ENCODE peak calls at places on chromosome 12, in ten cellular contexts. One of them, this sample, is unnamed.

GRCh38 chr12:25793196-25793595 is 165.3 kb upstream of the RASSF8 start:
- DNase-seq in hypothalamus: no peak
- DNase-seq in lower leg skin: no peak
- DNase-seq in PC-9: no peak
- DNase-seq in heart right ventricle: no peak
- DNase-seq in NCI-H524: peak
- DNase-seq in DMS153: no peak
- DNase-seq in head of caudate nucleus: no peak
- DNase-seq in posterior vena cava: no peak
- DNase-seq in T47D: no peak
- DNase-seq in this sample: no peak

GRCh38 chr12:77343291-77343690 is 277.9 kb upstream of the E2F7 start:
- DNase-seq in hypothalamus: no peak
- DNase-seq in lower leg skin: no peak
- DNase-seq in PC-9: no peak
- DNase-seq in heart right ventricle: no peak
- DNase-seq in NCI-H524: no peak
- DNase-seq in DMS153: no peak
- DNase-seq in head of caudate nucleus: no peak
- DNase-seq in posterior vena cava: no peak
- DNase-seq in T47D: no peak
- DNase-seq in this sample: no peak

GRCh38 chr12:29148958-29149690 is at the start of gene FAR2:
- DNase-seq in hypothalamus: no peak
- DNase-seq in lower leg skin: peak
- DNase-seq in PC-9: peak
- DNase-seq in heart right ventricle: peak
- DNase-seq in NCI-H524: peak
- DNase-seq in DMS153: no peak
- DNase-seq in head of caudate nucleus: peak
- DNase-seq in posterior vena cava: peak
- DNase-seq in T47D: peak
- DNase-seq in this sample: peak

GRCh38 chr12:69324797-69325466 is 23.2 kb upstream of the LYZ start:
- DNase-seq in hypothalamus: no peak
- DNase-seq in lower leg skin: no peak
- DNase-seq in PC-9: no peak
- DNase-seq in heart right ventricle: no peak
- DNase-seq in NCI-H524: no peak
- DNase-seq in DMS153: no peak
- DNase-seq in head of caudate nucleus: no peak
- DNase-seq in posterior vena cava: no peak
- DNase-seq in T47D: no peak
- DNase-seq in this sample: peak

GRCh38 chr12:118190266-118190665 is 54.3 kb downstream of the PEBP1 start:
- DNase-seq in hypothalamus: peak
- DNase-seq in lower leg skin: no peak
- DNase-seq in PC-9: no peak
- DNase-seq in heart right ventricle: no peak
- DNase-seq in NCI-H524: no peak
- DNase-seq in DMS153: peak
- DNase-seq in head of caudate nucleus: peak
- DNase-seq in posterior vena cava: no peak
- DNase-seq in T47D: no peak
- DNase-seq in this sample: no peak

GRCh38 chr12:80590085-80590484 is 117.3 kb upstream of the MYF6 start:
- DNase-seq in hypothalamus: no peak
- DNase-seq in lower leg skin: no peak
- DNase-seq in PC-9: no peak
- DNase-seq in heart right ventricle: no peak
- DNase-seq in NCI-H524: no peak
- DNase-seq in DMS153: no peak
- DNase-seq in head of caudate nucleus: no peak
- DNase-seq in posterior vena cava: no peak
- DNase-seq in T47D: no peak
- DNase-seq in this sample: no peak

GRCh38 chr12:45670339-45671065 is 59.0 kb upstream of the ARID2 start:
- DNase-seq in hypothalamus: no peak
- DNase-seq in lower leg skin: no peak
- DNase-seq in PC-9: no peak
- DNase-seq in heart right ventricle: no peak
- DNase-seq in NCI-H524: no peak
- DNase-seq in DMS153: no peak
- DNase-seq in head of caudate nucleus: no peak
- DNase-seq in posterior vena cava: no peak
- DNase-seq in T47D: no peak
- DNase-seq in this sample: peak

GRCh38 chr12:51270847-51271518 is 768 bp upstream of the SMAGP start:
- DNase-seq in hypothalamus: no peak
- DNase-seq in lower leg skin: no peak
- DNase-seq in PC-9: peak
- DNase-seq in heart right ventricle: no peak
- DNase-seq in NCI-H524: no peak
- DNase-seq in DMS153: no peak
- DNase-seq in head of caudate nucleus: no peak
- DNase-seq in posterior vena cava: no peak
- DNase-seq in T47D: no peak
- DNase-seq in this sample: peak

GRCh38 chr12:29754235-29755189 is 29.2 kb downstream of the TMTC1 start:
- DNase-seq in hypothalamus: no peak
- DNase-seq in lower leg skin: no peak
- DNase-seq in PC-9: no peak
- DNase-seq in heart right ventricle: no peak
- DNase-seq in NCI-H524: no peak
- DNase-seq in DMS153: no peak
- DNase-seq in head of caudate nucleus: no peak
- DNase-seq in posterior vena cava: no peak
- DNase-seq in T47D: no peak
- DNase-seq in this sample: no peak

GRCh38 chr12:28998662-28999120 is 150.4 kb upstream of the FAR2 start:
- DNase-seq in hypothalamus: no peak
- DNase-seq in lower leg skin: no peak
- DNase-seq in PC-9: no peak
- DNase-seq in heart right ventricle: no peak
- DNase-seq in NCI-H524: no peak
- DNase-seq in DMS153: no peak
- DNase-seq in head of caudate nucleus: peak
- DNase-seq in posterior vena cava: peak
- DNase-seq in T47D: peak
- DNase-seq in this sample: no peak

GRCh38 chr12:123859035-123859434 is 96.9 kb downstream of the DNAH10 start:
- DNase-seq in hypothalamus: no peak
- DNase-seq in lower leg skin: peak
- DNase-seq in PC-9: no peak
- DNase-seq in heart right ventricle: no peak
- DNase-seq in NCI-H524: no peak
- DNase-seq in DMS153: no peak
- DNase-seq in head of caudate nucleus: no peak
- DNase-seq in posterior vena cava: no peak
- DNase-seq in T47D: no peak
- DNase-seq in this sample: no peak

GRCh38 chr12:94092516-94093241 is 55.7 kb upstream of the PLXNC1 start:
- DNase-seq in hypothalamus: no peak
- DNase-seq in lower leg skin: no peak
- DNase-seq in PC-9: no peak
- DNase-seq in heart right ventricle: no peak
- DNase-seq in NCI-H524: no peak
- DNase-seq in DMS153: no peak
- DNase-seq in head of caudate nucleus: no peak
- DNase-seq in posterior vena cava: peak
- DNase-seq in T47D: no peak
- DNase-seq in this sample: no peak

GRCh38 chr12:58310828-58311273 is 369.5 kb downstream of the ATP23 start:
- DNase-seq in hypothalamus: no peak
- DNase-seq in lower leg skin: no peak
- DNase-seq in PC-9: peak
- DNase-seq in heart right ventricle: no peak
- DNase-seq in NCI-H524: no peak
- DNase-seq in DMS153: no peak
- DNase-seq in head of caudate nucleus: no peak
- DNase-seq in posterior vena cava: no peak
- DNase-seq in T47D: peak
- DNase-seq in this sample: peak

GRCh38 chr12:83945871-83946270 is 966.7 kb downstream of the SLC6A15 start:
- DNase-seq in hypothalamus: no peak
- DNase-seq in lower leg skin: no peak
- DNase-seq in PC-9: no peak
- DNase-seq in heart right ventricle: no peak
- DNase-seq in NCI-H524: no peak
- DNase-seq in DMS153: no peak
- DNase-seq in head of caudate nucleus: no peak
- DNase-seq in posterior vena cava: no peak
- DNase-seq in T47D: no peak
- DNase-seq in this sample: no peak

GRCh38 chr12:132357623-132358186 is 28.3 kb upstream of the GALNT9 start:
- DNase-seq in hypothalamus: no peak
- DNase-seq in lower leg skin: no peak
- DNase-seq in PC-9: no peak
- DNase-seq in heart right ventricle: no peak
- DNase-seq in NCI-H524: no peak
- DNase-seq in DMS153: no peak
- DNase-seq in head of caudate nucleus: no peak
- DNase-seq in posterior vena cava: peak
- DNase-seq in T47D: no peak
- DNase-seq in this sample: no peak

GRCh38 chr12:5965950-5966383 is 20.9 kb upstream of the ANO2 start:
- DNase-seq in hypothalamus: peak
- DNase-seq in lower leg skin: no peak
- DNase-seq in PC-9: no peak
- DNase-seq in heart right ventricle: peak
- DNase-seq in NCI-H524: no peak
- DNase-seq in DMS153: no peak
- DNase-seq in head of caudate nucleus: peak
- DNase-seq in posterior vena cava: no peak
- DNase-seq in T47D: no peak
- DNase-seq in this sample: peak

GRCh38 chr12:30594509-30594908 is 101.2 kb downstream of the IPO8 start:
- DNase-seq in hypothalamus: no peak
- DNase-seq in lower leg skin: peak
- DNase-seq in PC-9: no peak
- DNase-seq in heart right ventricle: no peak
- DNase-seq in NCI-H524: no peak
- DNase-seq in DMS153: no peak
- DNase-seq in head of caudate nucleus: no peak
- DNase-seq in posterior vena cava: no peak
- DNase-seq in T47D: no peak
- DNase-seq in this sample: no peak

GRCh38 chr12:12818693-12819092 is 5.5 kb downstream of the DDX47 start:
- DNase-seq in hypothalamus: no peak
- DNase-seq in lower leg skin: peak
- DNase-seq in PC-9: no peak
- DNase-seq in heart right ventricle: no peak
- DNase-seq in NCI-H524: no peak
- DNase-seq in DMS153: no peak
- DNase-seq in head of caudate nucleus: no peak
- DNase-seq in posterior vena cava: no peak
- DNase-seq in T47D: no peak
- DNase-seq in this sample: no peak

GRCh38 chr12:106284294-106285105 is 18.0 kb upstream of the TCP11L2 start:
- DNase-seq in hypothalamus: no peak
- DNase-seq in lower leg skin: no peak
- DNase-seq in PC-9: no peak
- DNase-seq in heart right ventricle: no peak
- DNase-seq in NCI-H524: peak
- DNase-seq in DMS153: no peak
- DNase-seq in head of caudate nucleus: no peak
- DNase-seq in posterior vena cava: no peak
- DNase-seq in T47D: no peak
- DNase-seq in this sample: no peak

GRCh38 chr12:98403936-98404335 is 111.5 kb upstream of the TMPO start:
- DNase-seq in hypothalamus: no peak
- DNase-seq in lower leg skin: no peak
- DNase-seq in PC-9: no peak
- DNase-seq in heart right ventricle: no peak
- DNase-seq in NCI-H524: no peak
- DNase-seq in DMS153: no peak
- DNase-seq in head of caudate nucleus: no peak
- DNase-seq in posterior vena cava: no peak
- DNase-seq in T47D: no peak
- DNase-seq in this sample: no peak

GRCh38 chr12:54028324-54029201 is at the start of gene HOXC6:
- DNase-seq in hypothalamus: no peak
- DNase-seq in lower leg skin: no peak
- DNase-seq in PC-9: no peak
- DNase-seq in heart right ventricle: no peak
- DNase-seq in NCI-H524: no peak
- DNase-seq in DMS153: no peak
- DNase-seq in head of caudate nucleus: no peak
- DNase-seq in posterior vena cava: peak
- DNase-seq in T47D: no peak
- DNase-seq in this sample: peak

GRCh38 chr12:113762155-113762848 is 203.8 kb downstream of the RBM19 start:
- DNase-seq in hypothalamus: no peak
- DNase-seq in lower leg skin: no peak
- DNase-seq in PC-9: no peak
- DNase-seq in heart right ventricle: no peak
- DNase-seq in NCI-H524: no peak
- DNase-seq in DMS153: no peak
- DNase-seq in head of caudate nucleus: peak
- DNase-seq in posterior vena cava: no peak
- DNase-seq in T47D: no peak
- DNase-seq in this sample: no peak

GRCh38 chr12:25482637-25483036 is 70.4 kb downstream of the LMNTD1 start:
- DNase-seq in hypothalamus: no peak
- DNase-seq in lower leg skin: no peak
- DNase-seq in PC-9: no peak
- DNase-seq in heart right ventricle: no peak
- DNase-seq in NCI-H524: peak
- DNase-seq in DMS153: no peak
- DNase-seq in head of caudate nucleus: no peak
- DNase-seq in posterior vena cava: no peak
- DNase-seq in T47D: no peak
- DNase-seq in this sample: peak

GRCh38 chr12:122096591-122097149 is 18.1 kb downstream of the MLXIP start:
- DNase-seq in hypothalamus: no peak
- DNase-seq in lower leg skin: no peak
- DNase-seq in PC-9: no peak
- DNase-seq in heart right ventricle: no peak
- DNase-seq in NCI-H524: no peak
- DNase-seq in DMS153: no peak
- DNase-seq in head of caudate nucleus: no peak
- DNase-seq in posterior vena cava: no peak
- DNase-seq in T47D: no peak
- DNase-seq in this sample: no peak

GRCh38 chr12:46413368-46413767 is 40.8 kb upstream of the SLC38A2 start:
- DNase-seq in hypothalamus: no peak
- DNase-seq in lower leg skin: no peak
- DNase-seq in PC-9: no peak
- DNase-seq in heart right ventricle: no peak
- DNase-seq in NCI-H524: no peak
- DNase-seq in DMS153: no peak
- DNase-seq in head of caudate nucleus: no peak
- DNase-seq in posterior vena cava: no peak
- DNase-seq in T47D: no peak
- DNase-seq in this sample: no peak

GRCh38 chr12:48296586-48297396 is 53.9 kb downstream of the ZNF641 start:
- DNase-seq in hypothalamus: peak
- DNase-seq in lower leg skin: peak
- DNase-seq in PC-9: no peak
- DNase-seq in heart right ventricle: peak
- DNase-seq in NCI-H524: peak
- DNase-seq in DMS153: peak
- DNase-seq in head of caudate nucleus: peak
- DNase-seq in posterior vena cava: peak
- DNase-seq in T47D: peak
- DNase-seq in this sample: peak

GRCh38 chr12:120705618-120706017 is 4.6 kb upstream of the UNC119B start:
- DNase-seq in hypothalamus: no peak
- DNase-seq in lower leg skin: no peak
- DNase-seq in PC-9: no peak
- DNase-seq in heart right ventricle: no peak
- DNase-seq in NCI-H524: no peak
- DNase-seq in DMS153: no peak
- DNase-seq in head of caudate nucleus: no peak
- DNase-seq in posterior vena cava: no peak
- DNase-seq in T47D: no peak
- DNase-seq in this sample: no peak

GRCh38 chr12:57545809-57546437 is 1.1 kb downstream of the DCTN2 start:
- DNase-seq in hypothalamus: no peak
- DNase-seq in lower leg skin: no peak
- DNase-seq in PC-9: no peak
- DNase-seq in heart right ventricle: no peak
- DNase-seq in NCI-H524: no peak
- DNase-seq in DMS153: no peak
- DNase-seq in head of caudate nucleus: no peak
- DNase-seq in posterior vena cava: peak
- DNase-seq in T47D: no peak
- DNase-seq in this sample: no peak

This sample was measured in MV-4-11.